ENCODE peak calls at places on chromosomes 6 and 20, in four cellular contexts. One of them, this sample, is unnamed.

GRCh38 chr6:91099501-91099900 is 512.6 kb upstream of the MAP3K7 start:
- DNase-seq in H1: no peak
- DNase-seq in HepG2: no peak
- DNase-seq in K562: no peak
- DNase-seq in this sample: no peak

GRCh38 chr20:41373851-41374567 is 7.4 kb upstream of the EMILIN3 start:
- DNase-seq in K562: no peak
- DNase-seq in HepG2: no peak
- DNase-seq in H1: no peak
- DNase-seq in this sample: no peak

GRCh38 chr6:145539831-145540230 is 195.5 kb downstream of the EPM2A start:
- DNase-seq in HepG2: no peak
- DNase-seq in K562: no peak
- DNase-seq in H1: no peak
- DNase-seq in this sample: no peak

GRCh38 chr6:109527989-109528388 is 45.0 kb upstream of the ZBTB24 start:
- DNase-seq in HepG2: peak; percentile 20
- DNase-seq in H1: no peak
- DNase-seq in K562: peak; percentile 42
- DNase-seq in this sample: peak; percentile 17

GRCh38 chr20:53949319-53949839 is 121.0 kb downstream of the BCAS1 start:
- DNase-seq in HepG2: no peak
- DNase-seq in H1: no peak
- DNase-seq in K562: no peak
- DNase-seq in this sample: no peak

GRCh38 chr6:121867095-121867494 is 431.6 kb downstream of the GJA1 start:
- DNase-seq in K562: no peak
- DNase-seq in H1: no peak
- DNase-seq in HepG2: no peak
- DNase-seq in this sample: no peak

GRCh38 chr6:46651006-46651405 is 1.6 kb downstream of the CYP39A1 start:
- DNase-seq in H1: no peak
- DNase-seq in K562: no peak
- DNase-seq in HepG2: no peak
- DNase-seq in this sample: no peak

GRCh38 chr6:134138226-134138975 is 86.0 kb upstream of the SLC2A12 start:
- DNase-seq in H1: no peak
- DNase-seq in K562: no peak
- DNase-seq in HepG2: no peak
- DNase-seq in this sample: no peak

GRCh38 chr6:16333580-16333979 is 95.2 kb downstream of the GMPR start:
- DNase-seq in H1: no peak
- DNase-seq in K562: no peak
- DNase-seq in HepG2: no peak
- DNase-seq in this sample: no peak

GRCh38 chr6:108661430-108661829 is 100.7 kb downstream of the FOXO3 start:
- DNase-seq in H1: no peak
- DNase-seq in K562: no peak
- DNase-seq in HepG2: no peak
- DNase-seq in this sample: no peak

GRCh38 chr6:3085074-3085473 is 16.8 kb downstream of the RIPK1 start:
- DNase-seq in H1: no peak
- DNase-seq in HepG2: no peak
- DNase-seq in K562: no peak
- DNase-seq in this sample: no peak

GRCh38 chr6:15659181-15659580 is 3.6 kb downstream of the DTNBP1 start:
- DNase-seq in H1: no peak
- DNase-seq in HepG2: no peak
- DNase-seq in K562: no peak
- DNase-seq in this sample: no peak

GRCh38 chr6:112906737-112907136 is 559.6 kb downstream of the RFPL4B start:
- DNase-seq in HepG2: peak; percentile 4
- DNase-seq in K562: no peak
- DNase-seq in H1: no peak
- DNase-seq in this sample: no peak

GRCh38 chr20:45487231-45487635 is 17.7 kb downstream of the WFDC2 start:
- DNase-seq in HepG2: no peak
- DNase-seq in H1: no peak
- DNase-seq in K562: peak; percentile 52
- DNase-seq in this sample: peak; percentile 20

GRCh38 chr20:46872315-46873211 is 22.1 kb upstream of the EYA2 start:
- DNase-seq in HepG2: no peak
- DNase-seq in H1: no peak
- DNase-seq in K562: peak; percentile 29
- DNase-seq in this sample: no peak

GRCh38 chr20:38877483-38877882 is 48.7 kb upstream of the FAM83D start:
- DNase-seq in HepG2: no peak
- DNase-seq in K562: no peak
- DNase-seq in H1: no peak
- DNase-seq in this sample: no peak

GRCh38 chr20:5569021-5569420 is 181.2 kb upstream of the SHLD1 start:
- DNase-seq in H1: no peak
- DNase-seq in K562: peak; percentile 8
- DNase-seq in HepG2: peak; percentile 71
- DNase-seq in this sample: peak; percentile 52

GRCh38 chr20:9285617-9286016 is 216.7 kb downstream of the PLCB4 start:
- DNase-seq in HepG2: peak; percentile 51
- DNase-seq in H1: no peak
- DNase-seq in K562: no peak
- DNase-seq in this sample: no peak

GRCh38 chr6:16947461-16948159 is 154.2 kb upstream of the STMND1 start:
- DNase-seq in H1: peak; percentile 13
- DNase-seq in K562: peak; percentile 35
- DNase-seq in HepG2: peak; percentile 17
- DNase-seq in this sample: no peak

GRCh38 chr6:39882567-39882953 is 51.7 kb downstream of the MOCS1 start:
- DNase-seq in K562: no peak
- DNase-seq in HepG2: peak; percentile 58
- DNase-seq in H1: no peak
- DNase-seq in this sample: no peak

GRCh38 chr6:83867527-83868161 is 8.2 kb downstream of the CYB5R4 start:
- DNase-seq in H1: no peak
- DNase-seq in K562: peak; percentile 14
- DNase-seq in HepG2: no peak
- DNase-seq in this sample: no peak

GRCh38 chr20:25669826-25670422 is 26.7 kb downstream of the ZNF337 start:
- DNase-seq in K562: no peak
- DNase-seq in H1: no peak
- DNase-seq in HepG2: peak; percentile 61
- DNase-seq in this sample: peak; percentile 48

GRCh38 chr6:45699663-45700062 is 316.0 kb downstream of the CLIC5 start:
- DNase-seq in HepG2: no peak
- DNase-seq in K562: no peak
- DNase-seq in H1: no peak
- DNase-seq in this sample: no peak

GRCh38 chr6:144519429-144519828 is 234.3 kb downstream of the UTRN start:
- DNase-seq in H1: no peak
- DNase-seq in HepG2: no peak
- DNase-seq in K562: no peak
- DNase-seq in this sample: no peak

GRCh38 chr6:144510859-144511258 is 225.7 kb downstream of the UTRN start:
- DNase-seq in HepG2: no peak
- DNase-seq in K562: no peak
- DNase-seq in H1: no peak
- DNase-seq in this sample: no peak

GRCh38 chr6:144515761-144516160 is 230.6 kb downstream of the UTRN start:
- DNase-seq in HepG2: no peak
- DNase-seq in H1: no peak
- DNase-seq in K562: no peak
- DNase-seq in this sample: no peak
- TF ChIP-seq RNF2 in HepG2: no peak
- TF ChIP-seq RNF2 in H1: no peak
- TF ChIP-seq RNF2 in K562: no peak
- TF ChIP-seq RNF2 in this sample: no peak

DNA sequence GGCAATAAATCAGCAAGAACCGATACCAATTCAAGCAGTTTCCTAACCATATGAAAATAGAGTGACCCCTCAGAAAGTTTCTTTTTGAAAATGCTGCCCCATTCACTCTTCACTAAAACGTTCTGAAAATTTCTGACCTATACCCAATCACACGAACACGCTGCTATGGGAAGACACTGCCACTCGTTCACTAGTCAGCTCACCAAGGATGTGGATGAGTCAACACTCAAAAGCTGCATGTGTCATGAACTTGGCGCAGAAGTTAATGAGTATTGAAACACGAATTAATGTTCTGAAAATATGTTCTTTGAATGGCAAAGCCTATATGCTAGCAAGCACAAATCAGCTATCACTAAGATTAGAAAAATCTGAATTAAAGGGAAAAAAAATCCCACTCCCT is 84.2 kb downstream of the PREP start:
- DNase-seq in K562: no peak
- DNase-seq in HepG2: no peak
- DNase-seq in H1: no peak
- DNase-seq in this sample: no peak
- TF ChIP-seq CHD2 in K562: no peak
- TF ChIP-seq CHD2 in HepG2: no peak
- TF ChIP-seq CHD2 in H1: no peak
- TF ChIP-seq CHD2 in this sample: no peak

GRCh38 chr6:41733707-41734665 is 1.4 kb downstream of the TFEB start:
- DNase-seq in H1: no peak
- DNase-seq in K562: peak; percentile 82
- DNase-seq in HepG2: peak; percentile 76
- DNase-seq in this sample: peak; percentile 85

GRCh38 chr6:41736207-41736710 is 851 bp upstream of the TFEB start:
- DNase-seq in H1: no peak
- DNase-seq in HepG2: no peak
- DNase-seq in K562: peak; percentile 51
- DNase-seq in this sample: no peak

GRCh38 chr6:41736800-41737555 is 1.6 kb upstream of the TFEB start:
- DNase-seq in K562: no peak
- DNase-seq in H1: no peak
- DNase-seq in HepG2: no peak
- DNase-seq in this sample: no peak

GRCh38 chr6:41734666-41735426 is 562 bp downstream of the TFEB start:
- DNase-seq in K562: peak; percentile 84
- DNase-seq in H1: no peak
- DNase-seq in HepG2: peak; percentile 77
- DNase-seq in this sample: peak; percentile 80

DNA sequence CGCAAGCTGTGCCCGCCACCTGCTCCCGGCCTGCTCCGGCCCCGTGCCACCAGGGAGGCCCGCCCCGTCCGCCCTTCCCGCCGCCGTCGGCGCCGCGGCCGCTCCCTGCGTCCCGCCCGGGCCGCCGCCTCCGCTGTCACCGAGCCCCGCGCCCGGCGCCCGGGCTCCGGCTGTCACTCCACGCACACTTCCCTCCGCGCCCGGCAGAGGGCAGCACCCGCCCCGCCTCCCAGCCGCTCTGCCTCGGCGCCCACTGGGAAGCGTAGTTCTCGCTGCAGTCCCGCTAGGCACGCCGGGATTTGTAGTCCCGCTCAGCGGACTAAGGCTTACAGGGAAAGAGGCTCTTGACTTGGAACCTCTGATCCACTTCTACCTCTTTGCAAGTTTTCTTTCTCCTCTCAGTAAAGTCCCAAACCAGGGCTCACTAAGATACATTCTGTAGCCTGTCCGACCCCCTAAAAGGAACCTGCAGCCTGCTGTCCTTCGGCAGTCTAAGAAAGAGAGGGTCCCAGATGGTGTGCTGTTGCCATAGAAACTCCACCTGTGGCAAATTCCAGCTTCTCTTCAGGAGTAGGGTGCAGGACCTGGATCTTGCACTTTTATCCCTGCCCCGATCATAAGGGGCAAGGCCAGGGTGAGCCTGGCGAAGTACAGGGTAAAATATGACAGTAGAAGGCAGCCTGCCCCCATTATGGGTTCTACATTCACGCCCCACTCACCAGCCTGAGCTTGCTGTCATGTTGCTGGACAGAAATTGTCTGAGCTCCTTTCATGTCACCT is at the start of gene TFEB:
- DNase-seq in HepG2: peak; percentile 90
- DNase-seq in H1: no peak
- DNase-seq in K562: peak; percentile 97
- DNase-seq in this sample: peak; percentile 77
- TF ChIP-seq POLR2A in HepG2: no peak
- TF ChIP-seq POLR2A in H1: no peak
- TF ChIP-seq POLR2A in K562: no peak
- TF ChIP-seq POLR2A in this sample: no peak

GRCh38 chr6:92864966-92865555 is 554.3 kb downstream of the EPHA7 start:
- DNase-seq in HepG2: no peak
- DNase-seq in H1: no peak
- DNase-seq in K562: no peak
- DNase-seq in this sample: no peak
- TF ChIP-seq RNF2 in HepG2: no peak
- TF ChIP-seq RNF2 in H1: no peak
- TF ChIP-seq RNF2 in K562: no peak
- TF ChIP-seq RNF2 in this sample: no peak

DNA sequence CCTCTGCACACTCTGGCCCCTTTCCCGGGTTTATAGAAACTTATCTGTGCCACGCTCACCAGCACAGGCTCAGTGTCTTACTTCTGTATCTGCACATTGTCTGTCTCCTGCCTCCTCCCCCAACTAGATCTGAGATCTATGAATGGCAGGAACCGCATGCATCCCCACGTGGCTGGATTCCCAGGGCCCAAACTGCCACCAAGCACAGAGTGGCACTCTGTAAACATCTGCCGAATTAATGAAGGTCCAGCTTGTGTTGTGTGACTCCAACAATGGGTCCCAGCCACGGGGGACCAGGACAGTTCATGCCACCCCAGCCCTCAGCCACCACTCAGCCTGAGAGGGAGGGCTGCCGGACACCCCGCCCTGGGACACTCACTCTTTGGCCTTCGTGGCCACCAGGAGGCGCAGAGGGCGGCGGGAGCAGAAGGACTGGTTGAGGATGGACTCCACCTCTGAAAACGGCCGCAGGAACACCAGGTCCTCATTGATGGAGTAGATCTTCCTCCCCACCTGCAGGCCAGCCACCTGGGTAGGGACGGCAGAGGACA is 171.1 kb downstream of the PREX1 start:
- DNase-seq in HepG2: peak; percentile 66
- DNase-seq in K562: peak; percentile 68
- DNase-seq in H1: no peak
- DNase-seq in this sample: peak; percentile 61
- TF ChIP-seq CHD2 in HepG2: no peak
- TF ChIP-seq CHD2 in K562: no peak
- TF ChIP-seq CHD2 in H1: no peak
- TF ChIP-seq CHD2 in this sample: no peak

GRCh38 chr6:30073489-30074240 is 1.9 kb downstream of the RNF39 start:
- DNase-seq in K562: no peak
- DNase-seq in H1: no peak
- DNase-seq in HepG2: no peak
- DNase-seq in this sample: no peak

GRCh38 chr6:30071858-30072257 is 3.7 kb downstream of the RNF39 start:
- DNase-seq in H1: no peak
- DNase-seq in K562: no peak
- DNase-seq in HepG2: no peak
- DNase-seq in this sample: no peak

GRCh38 chr6:30067460-30068139 is 602 bp downstream of the PPP1R11 start:
- DNase-seq in HepG2: no peak
- DNase-seq in H1: no peak
- DNase-seq in K562: no peak
- DNase-seq in this sample: peak; percentile 58

GRCh38 chr6:30074331-30075093 is 1.1 kb downstream of the RNF39 start:
- DNase-seq in K562: no peak
- DNase-seq in H1: no peak
- DNase-seq in HepG2: no peak
- DNase-seq in this sample: no peak

GRCh38 chr6:30071081-30071818 is 4.3 kb downstream of the PPP1R11 start:
- DNase-seq in HepG2: no peak
- DNase-seq in K562: no peak
- DNase-seq in H1: no peak
- DNase-seq in this sample: no peak
- TF ChIP-seq POLR2A in HepG2: no peak
- TF ChIP-seq POLR2A in K562: no peak
- TF ChIP-seq POLR2A in H1: no peak
- TF ChIP-seq POLR2A in this sample: no peak

This sample was measured in A549.